ENCODE peak calls at places on chromosomes 12 and 14, in eight cellular contexts. P, M, B, G, W, R, V and H are unnamed samples.

GRCh38 chr12:46131729-46132128 is 137.1 kb downstream of the SLC38A1 start:
- DNase-seq in W (no peak), R (peak; percentile 37), P (peak; percentile 19), B (no peak), G (no peak), M (no peak), V (no peak), H (no peak)

GRCh38 chr14:90491868-90492560 is 95.2 kb downstream of the CALM1 start:
- DNase-seq in M (no peak), G (no peak), B (peak; percentile 4), P (no peak), V (no peak), R (no peak), W (no peak), H (no peak)

GRCh38 chr12:6753772-6754356 is 923 bp upstream of the MLF2 start:
- DNase-seq in P (no peak), V (no peak), B (no peak), M (no peak), G (no peak), R (no peak), W (no peak), H (no peak)

GRCh38 chr12:71846322-71846940 is 6.9 kb downstream of the TBC1D15 start:
- DNase-seq in V (peak; percentile 34), R (peak; percentile 5), B (no peak), M (no peak), G (no peak), P (peak; percentile 18), W (no peak), H (no peak)

GRCh38 chr12:117158911-117159310 is 31.4 kb downstream of the FBXO21 start:
- DNase-seq in B (no peak), G (peak; percentile 3), R (no peak), M (no peak), P (no peak), W (no peak), V (peak; percentile 18), H (no peak)

GRCh38 chr12:319116-319515 is 56.5 kb upstream of the SLC6A13 start:
- DNase-seq in V (no peak), G (no peak), M (no peak), W (no peak), P (no peak), R (no peak), B (no peak), H (no peak)

GRCh38 chr12:19045421-19045820 is 84.1 kb upstream of the PLEKHA5 start:
- DNase-seq in G (no peak), V (no peak), M (no peak), W (no peak), R (no peak), P (no peak), B (no peak), H (no peak)

GRCh38 chr12:18430425-18431048 is 169.2 kb downstream of the PIK3C2G start:
- DNase-seq in W (no peak), R (peak; percentile 72), P (peak; percentile 49), M (peak; percentile 32), B (peak; percentile 16), G (no peak), V (peak; percentile 28), H (peak; percentile 60)

GRCh38 chr12:93591137-93591868 is 18.8 kb downstream of the SOCS2 start:
- DNase-seq in R (peak; percentile 69), V (peak; percentile 72), P (peak; percentile 62), B (peak; percentile 40), M (peak; percentile 32), W (no peak), G (peak; percentile 93), H (peak; percentile 23)

GRCh38 chr12:91813701-91814100 is 331.9 kb downstream of the BTG1 start:
- DNase-seq in G (no peak), P (no peak), M (no peak), V (peak; percentile 57), B (no peak), W (no peak), R (no peak), H (no peak)

GRCh38 chr12:91810531-91810930 is 335.1 kb downstream of the BTG1 start:
- DNase-seq in R (no peak), P (peak; percentile 33), V (no peak), M (no peak), G (no peak), B (no peak), W (no peak), H (no peak)

GRCh38 chr12:91810077-91810476 is 335.6 kb downstream of the BTG1 start:
- DNase-seq in G (no peak), R (no peak), W (no peak), V (no peak), B (no peak), P (no peak), M (no peak), H (no peak)

GRCh38 chr12:91817512-91817911 is 328.1 kb downstream of the BTG1 start:
- DNase-seq in V (no peak), B (no peak), P (no peak), W (no peak), M (no peak), G (no peak), R (no peak), H (no peak)

DNA sequence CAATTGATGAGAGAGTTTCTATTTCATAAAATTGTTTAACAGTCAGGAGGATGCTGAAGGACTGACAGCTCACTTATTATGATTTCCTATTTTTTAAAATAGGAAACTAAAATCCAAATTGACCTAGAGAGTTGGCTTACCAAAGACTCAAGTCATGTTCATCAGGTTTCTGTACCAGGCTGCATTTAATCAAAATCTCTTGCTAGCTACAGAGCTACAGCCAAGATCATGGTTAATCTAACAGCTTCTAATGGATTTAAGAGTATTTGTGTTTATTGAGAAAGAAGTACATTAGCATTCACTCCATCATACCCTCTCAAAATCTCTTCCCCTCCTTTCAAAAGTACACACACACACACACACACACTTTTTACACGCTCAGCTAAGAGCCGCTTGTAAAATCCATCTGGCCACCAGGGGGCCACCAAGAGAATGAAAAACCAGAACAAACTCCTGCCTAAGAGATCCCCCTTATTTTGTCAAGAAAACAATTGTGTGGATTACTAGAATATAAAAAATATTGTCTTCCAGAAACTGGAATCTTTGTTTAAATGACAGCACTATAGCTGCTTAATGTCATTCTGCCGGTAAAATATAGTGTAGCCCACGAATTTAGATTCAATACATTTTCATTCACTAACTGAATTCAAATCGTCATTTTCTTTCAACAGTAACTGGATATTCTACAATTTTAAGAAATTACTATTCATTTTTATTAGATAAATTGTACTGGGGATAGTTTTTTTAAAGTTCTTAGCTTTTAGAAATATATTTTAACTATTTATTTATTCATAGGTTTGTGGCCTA is 334.0 kb downstream of the BTG1 start:
- DNase-seq in G (no peak), P (peak; percentile 80), M (peak; percentile 21), B (peak; percentile 26), V (peak; percentile 48), R (peak; percentile 71), W (peak; percentile 40), H (peak; percentile 44)
- TF ChIP-seq CTCF in G (peak; percentile 67), P (peak; percentile 73), M (peak; percentile 88), B (peak; percentile 78), V (peak; percentile 76), R (peak; percentile 85), W (peak; percentile 68), H (peak; percentile 88)

GRCh38 chr14:68306934-68307758 is 485.7 kb downstream of the ZFP36L1 start:
- DNase-seq in V (no peak), P (no peak), B (no peak), R (no peak), G (no peak), M (no peak), W (no peak), H (peak; percentile 33)

GRCh38 chr14:68306265-68306933 is 486.5 kb downstream of the ZFP36L1 start:
- DNase-seq in R (no peak), V (peak; percentile 32), P (peak; percentile 91), B (peak; percentile 34), G (no peak), W (peak; percentile 96), M (no peak), H (no peak)

GRCh38 chr14:68309121-68309520 is 483.7 kb downstream of the ZFP36L1 start:
- DNase-seq in M (no peak), V (no peak), W (no peak), G (no peak), B (no peak), R (no peak), P (peak; percentile 46), H (no peak)

GRCh38 chr14:68308695-68309094 is 484.2 kb downstream of the ZFP36L1 start:
- DNase-seq in G (no peak), W (no peak), B (no peak), P (no peak), R (no peak), M (no peak), V (no peak), H (no peak)

GRCh38 chr14:68307769-68308168 is 485.1 kb downstream of the ZFP36L1 start:
- DNase-seq in R (no peak), G (no peak), V (no peak), P (no peak), B (no peak), M (no peak), W (no peak), H (no peak)
- TF ChIP-seq CTCF in R (no peak), G (no peak), V (no peak), P (no peak), B (no peak), M (no peak), W (no peak), H (no peak)

GRCh38 chr12:5200276-5201087 is 156.8 kb downstream of the KCNA5 start:
- DNase-seq in P (peak; percentile 30), V (no peak), M (no peak), G (no peak), W (no peak), B (peak; percentile 50), R (peak; percentile 84), H (peak; percentile 88)
- TF ChIP-seq CTCF in P (peak; percentile 59), V (peak; percentile 64), M (peak; percentile 67), G (peak; percentile 35), W (peak; percentile 50), B (peak; percentile 69), R (peak; percentile 46), H (peak; percentile 99)

GRCh38 chr14:81301371-81301770 is 80.6 kb upstream of the GTF2A1 start:
- DNase-seq in P (no peak), V (no peak), M (no peak), W (no peak), R (no peak), B (no peak), G (no peak), H (no peak)

GRCh38 chr14:81305743-81306142 is 85.0 kb upstream of the GTF2A1 start:
- DNase-seq in W (no peak), G (no peak), B (no peak), V (no peak), M (no peak), R (no peak), P (peak; percentile 31), H (no peak)

GRCh38 chr14:81301813-81302212 is 81.1 kb upstream of the GTF2A1 start:
- DNase-seq in G (no peak), V (no peak), B (no peak), P (no peak), M (no peak), R (no peak), W (no peak), H (no peak)

GRCh38 chr14:81303258-81303935 is 82.6 kb upstream of the GTF2A1 start:
- DNase-seq in R (no peak), B (peak; percentile 41), G (no peak), M (no peak), V (peak; percentile 69), W (peak; percentile 41), P (peak; percentile 83), H (peak; percentile 66)

DNA sequence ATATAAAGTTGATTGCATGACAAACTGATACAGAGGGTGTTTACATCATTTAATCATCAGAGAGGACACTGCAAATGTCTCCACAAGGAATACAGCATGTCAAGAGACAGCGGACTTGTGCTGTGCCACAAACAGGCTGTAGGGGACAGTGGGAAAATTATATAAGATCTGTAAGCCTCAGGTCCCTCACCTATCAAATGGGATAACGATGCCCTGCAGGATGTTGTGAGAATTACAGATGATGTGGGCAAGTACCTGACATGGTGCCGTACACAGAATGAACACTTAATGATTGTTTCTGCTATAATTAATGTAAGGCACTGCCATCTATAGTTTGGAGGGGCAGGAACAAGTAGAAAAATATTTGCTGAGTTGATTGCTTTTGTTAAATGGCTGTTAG is 81.9 kb upstream of the GTF2A1 start:
- DNase-seq in P (no peak), V (no peak), M (no peak), G (no peak), B (no peak), R (no peak), W (no peak), H (no peak)
- TF ChIP-seq CTCF in P (peak; percentile 1), V (peak; percentile 12), M (no peak), G (no peak), B (no peak), R (no peak), W (no peak), H (peak; percentile 52)